ENCODE peak calls at places on chromosomes 3 and 15, in four cellular contexts. One of them, this sample, is unnamed.

GRCh38 chr3:121399820-121400219 is 146.0 kb downstream of the POLQ start:
- DNase-seq in mammary epithelial cell: no peak
- DNase-seq in fibroblast of lung: no peak
- DNase-seq in Peyer's patch: no peak
- DNase-seq in this sample: no peak

GRCh38 chr15:67783303-67783702 is 42.0 kb upstream of the SKOR1 start:
- DNase-seq in mammary epithelial cell: no peak
- DNase-seq in fibroblast of lung: no peak
- DNase-seq in Peyer's patch: peak; percentile 78
- DNase-seq in this sample: no peak

GRCh38 chr15:89998141-89998661 is 2.9 kb upstream of the ZNF710 start:
- DNase-seq in Peyer's patch: no peak
- DNase-seq in mammary epithelial cell: peak; percentile 81
- DNase-seq in fibroblast of lung: peak; percentile 63
- DNase-seq in this sample: no peak

GRCh38 chr3:170603770-170604510 is 18.1 kb upstream of the SLC7A14 start:
- DNase-seq in Peyer's patch: no peak
- DNase-seq in fibroblast of lung: no peak
- DNase-seq in mammary epithelial cell: no peak
- DNase-seq in this sample: peak; percentile 6

GRCh38 chr15:44811347-44811746 is 75.0 kb downstream of the TRIM69 start:
- DNase-seq in Peyer's patch: no peak
- DNase-seq in fibroblast of lung: no peak
- DNase-seq in mammary epithelial cell: peak; percentile 29
- DNase-seq in this sample: no peak

GRCh38 chr3:153399636-153400035 is 237.6 kb downstream of the RAP2B start:
- DNase-seq in Peyer's patch: no peak
- DNase-seq in fibroblast of lung: no peak
- DNase-seq in mammary epithelial cell: no peak
- DNase-seq in this sample: no peak

GRCh38 chr15:79897701-79898113 is 893 bp upstream of the MTHFS start:
- DNase-seq in fibroblast of lung: no peak
- DNase-seq in Peyer's patch: no peak
- DNase-seq in mammary epithelial cell: no peak
- DNase-seq in this sample: no peak

GRCh38 chr3:72887723-72888545 is at the start of gene GXYLT2:
- DNase-seq in mammary epithelial cell: peak; percentile 64
- DNase-seq in fibroblast of lung: peak; percentile 81
- DNase-seq in Peyer's patch: peak; percentile 18
- DNase-seq in this sample: peak; percentile 76

GRCh38 chr3:64260391-64260790 is 35.1 kb upstream of the PRICKLE2 start:
- DNase-seq in mammary epithelial cell: no peak
- DNase-seq in Peyer's patch: no peak
- DNase-seq in fibroblast of lung: peak; percentile 20
- DNase-seq in this sample: no peak

GRCh38 chr3:21638488-21638887 is 112.5 kb downstream of the ZNF385D start:
- DNase-seq in fibroblast of lung: no peak
- DNase-seq in mammary epithelial cell: no peak
- DNase-seq in Peyer's patch: no peak
- DNase-seq in this sample: no peak

GRCh38 chr15:94412979-94413741 is 181.8 kb downstream of the MCTP2 start:
- DNase-seq in Peyer's patch: no peak
- DNase-seq in mammary epithelial cell: no peak
- DNase-seq in fibroblast of lung: peak; percentile 4
- DNase-seq in this sample: peak; percentile 51

GRCh38 chr3:51942603-51943450 is 664 bp downstream of the PARP3 start:
- DNase-seq in Peyer's patch: peak; percentile 66
- DNase-seq in fibroblast of lung: peak; percentile 48
- DNase-seq in mammary epithelial cell: peak; percentile 48
- DNase-seq in this sample: no peak

GRCh38 chr15:68154923-68155559 is 50.1 kb downstream of the CALML4 start:
- DNase-seq in Peyer's patch: no peak
- DNase-seq in fibroblast of lung: peak; percentile 56
- DNase-seq in mammary epithelial cell: peak; percentile 42
- DNase-seq in this sample: peak; percentile 79

GRCh38 chr3:58623961-58624360 is 42.6 kb downstream of the FAM3D start:
- DNase-seq in mammary epithelial cell: no peak
- DNase-seq in fibroblast of lung: peak; percentile 20
- DNase-seq in Peyer's patch: no peak
- DNase-seq in this sample: no peak

GRCh38 chr3:14431928-14432834 is 29.8 kb downstream of the SLC6A6 start:
- DNase-seq in Peyer's patch: peak; percentile 96
- DNase-seq in fibroblast of lung: peak; percentile 84
- DNase-seq in mammary epithelial cell: peak; percentile 81
- DNase-seq in this sample: peak; percentile 95
- H3K27ac ChIP-seq in Peyer's patch: peak overlapping the region; percentile 72
- H3K27ac ChIP-seq in fibroblast of lung: peak overlapping the region; percentile 61
- H3K27ac ChIP-seq in mammary epithelial cell: peak overlapping the region; percentile 8
- H3K27ac ChIP-seq in this sample: peak overlapping the region; percentile 68

GRCh38 chr3:18426597-18426996 is 1.5 kb upstream of the SATB1 start:
- DNase-seq in fibroblast of lung: no peak
- DNase-seq in Peyer's patch: no peak
- DNase-seq in mammary epithelial cell: no peak
- DNase-seq in this sample: no peak

GRCh38 chr3:18424862-18425640 is at the start of gene SATB1:
- DNase-seq in fibroblast of lung: peak; percentile 68
- DNase-seq in mammary epithelial cell: peak; percentile 45
- DNase-seq in Peyer's patch: peak; percentile 75
- DNase-seq in this sample: peak; percentile 73

GRCh38 chr3:18428036-18428435 is 2.9 kb upstream of the SATB1 start:
- DNase-seq in fibroblast of lung: no peak
- DNase-seq in Peyer's patch: no peak
- DNase-seq in mammary epithelial cell: no peak
- DNase-seq in this sample: no peak

GRCh38 chr3:18424213-18424861 is 802 bp downstream of the SATB1 start:
- DNase-seq in Peyer's patch: peak; percentile 23
- DNase-seq in mammary epithelial cell: no peak
- DNase-seq in fibroblast of lung: no peak
- DNase-seq in this sample: peak; percentile 7

DNA sequence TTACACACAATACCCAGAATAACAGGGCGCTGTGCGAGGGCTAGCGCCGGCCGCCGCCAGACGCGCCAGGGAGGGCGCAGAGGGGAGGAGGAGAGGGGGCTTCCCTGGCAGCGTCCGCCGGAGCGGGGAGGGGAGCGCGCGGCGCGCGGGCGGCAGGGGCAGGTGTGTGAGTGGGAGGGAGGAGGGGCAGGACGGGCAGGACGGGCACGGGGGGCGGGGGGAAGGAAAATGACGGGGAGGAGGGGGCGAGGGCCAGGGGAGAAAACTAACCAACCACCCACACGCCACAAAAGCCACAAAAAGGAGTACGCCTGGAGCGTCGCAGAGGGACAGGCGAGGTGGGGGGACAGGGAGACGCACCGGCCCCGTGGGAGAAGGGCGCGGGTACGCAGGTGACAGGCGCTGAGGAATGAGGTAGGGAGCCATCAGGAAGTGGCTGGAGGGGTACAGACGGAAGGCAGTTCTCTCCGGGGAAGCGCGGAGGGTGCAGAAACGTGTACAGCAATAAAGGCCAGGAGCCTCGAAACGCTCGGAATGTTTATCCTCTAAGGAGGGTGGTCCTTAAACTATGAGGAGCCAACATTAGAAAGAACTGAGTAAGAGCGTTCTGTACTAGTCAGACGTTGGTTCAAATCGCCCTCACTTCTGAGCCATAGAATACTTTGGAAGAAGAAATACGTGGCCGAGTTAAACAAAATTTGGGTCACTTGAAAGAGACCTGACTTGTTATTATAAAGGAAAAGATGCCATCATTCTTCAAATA is 683 bp upstream of the SATB1 start:
- DNase-seq in fibroblast of lung: no peak
- DNase-seq in Peyer's patch: peak; percentile 65
- DNase-seq in mammary epithelial cell: no peak
- DNase-seq in this sample: no peak
- H3K27ac ChIP-seq in fibroblast of lung: no peak overlapping the region
- H3K27ac ChIP-seq in Peyer's patch: peak overlapping the region; percentile 93
- H3K27ac ChIP-seq in mammary epithelial cell: no peak overlapping the region
- H3K27ac ChIP-seq in this sample: no peak overlapping the region

GRCh38 chr3:50539356-50539838 is 28.1 kb downstream of the C3orf18 start:
- DNase-seq in Peyer's patch: no peak
- DNase-seq in mammary epithelial cell: no peak
- DNase-seq in fibroblast of lung: no peak
- DNase-seq in this sample: no peak
- H3K27ac ChIP-seq in Peyer's patch: no peak overlapping the region
- H3K27ac ChIP-seq in mammary epithelial cell: no peak overlapping the region
- H3K27ac ChIP-seq in fibroblast of lung: no peak overlapping the region
- H3K27ac ChIP-seq in this sample: no peak overlapping the region

GRCh38 chr3:99317196-99317595 is 321.2 kb upstream of the COL8A1 start:
- DNase-seq in fibroblast of lung: no peak
- DNase-seq in Peyer's patch: no peak
- DNase-seq in mammary epithelial cell: no peak
- DNase-seq in this sample: no peak

GRCh38 chr3:99322551-99322950 is 315.8 kb upstream of the COL8A1 start:
- DNase-seq in mammary epithelial cell: no peak
- DNase-seq in fibroblast of lung: no peak
- DNase-seq in Peyer's patch: no peak
- DNase-seq in this sample: no peak

GRCh38 chr3:99319961-99320360 is 318.4 kb upstream of the COL8A1 start:
- DNase-seq in fibroblast of lung: peak; percentile 95
- DNase-seq in mammary epithelial cell: peak; percentile 35
- DNase-seq in Peyer's patch: no peak
- DNase-seq in this sample: no peak

GRCh38 chr3:99321261-99321660 is 317.1 kb upstream of the COL8A1 start:
- DNase-seq in fibroblast of lung: no peak
- DNase-seq in mammary epithelial cell: no peak
- DNase-seq in Peyer's patch: no peak
- DNase-seq in this sample: no peak

GRCh38 chr3:99319450-99319849 is 318.9 kb upstream of the COL8A1 start:
- DNase-seq in mammary epithelial cell: no peak
- DNase-seq in fibroblast of lung: peak; percentile 39
- DNase-seq in Peyer's patch: no peak
- DNase-seq in this sample: peak; percentile 42
- H3K27ac ChIP-seq in mammary epithelial cell: no peak overlapping the region
- H3K27ac ChIP-seq in fibroblast of lung: peak overlapping the region; percentile 46
- H3K27ac ChIP-seq in Peyer's patch: no peak overlapping the region
- H3K27ac ChIP-seq in this sample: peak overlapping the region; percentile 28

GRCh38 chr15:51374131-51374530 is 32.7 kb downstream of the GLDN start:
- DNase-seq in fibroblast of lung: no peak
- DNase-seq in mammary epithelial cell: no peak
- DNase-seq in Peyer's patch: no peak
- DNase-seq in this sample: no peak
- H3K27ac ChIP-seq in fibroblast of lung: no peak overlapping the region
- H3K27ac ChIP-seq in mammary epithelial cell: no peak overlapping the region
- H3K27ac ChIP-seq in Peyer's patch: no peak overlapping the region
- H3K27ac ChIP-seq in this sample: no peak overlapping the region

DNA sequence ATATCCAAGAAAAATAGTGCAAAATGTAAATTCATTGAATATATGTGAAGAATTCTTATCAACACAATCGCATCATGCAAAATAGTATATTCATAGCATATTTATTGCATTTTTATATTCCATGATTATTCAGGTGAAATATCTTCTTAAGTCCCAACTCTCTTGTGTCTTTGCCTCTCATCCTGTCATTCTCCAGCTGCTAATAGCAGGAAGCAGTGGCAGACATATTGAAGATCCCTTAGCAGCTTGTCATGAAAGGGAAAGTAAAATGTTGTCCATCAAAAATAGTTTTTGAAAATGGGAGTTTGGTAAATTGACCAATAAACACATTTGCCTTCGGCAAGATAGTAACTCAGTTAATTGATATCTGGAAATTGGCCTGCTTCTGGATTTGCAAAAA is 265.3 kb upstream of the TGFBR2 start:
- DNase-seq in fibroblast of lung: no peak
- DNase-seq in Peyer's patch: no peak
- DNase-seq in mammary epithelial cell: no peak
- DNase-seq in this sample: no peak
- H3K27ac ChIP-seq in fibroblast of lung: no peak overlapping the region
- H3K27ac ChIP-seq in Peyer's patch: no peak overlapping the region
- H3K27ac ChIP-seq in mammary epithelial cell: peak overlapping the region; percentile 96
- H3K27ac ChIP-seq in this sample: no peak overlapping the region

GRCh38 chr3:61649381-61650170 is 88.2 kb downstream of the PTPRG start:
- DNase-seq in fibroblast of lung: no peak
- DNase-seq in mammary epithelial cell: no peak
- DNase-seq in Peyer's patch: no peak
- DNase-seq in this sample: peak; percentile 12
- H3K27ac ChIP-seq in fibroblast of lung: no peak overlapping the region
- H3K27ac ChIP-seq in mammary epithelial cell: no peak overlapping the region
- H3K27ac ChIP-seq in Peyer's patch: no peak overlapping the region
- H3K27ac ChIP-seq in this sample: no peak overlapping the region

GRCh38 chr3:49294343-49294742 is 17.3 kb upstream of the C3orf62 start:
- DNase-seq in mammary epithelial cell: no peak
- DNase-seq in Peyer's patch: no peak
- DNase-seq in fibroblast of lung: no peak
- DNase-seq in this sample: no peak

GRCh38 chr3:49295489-49296058 is 18.5 kb upstream of the C3orf62 start:
- DNase-seq in fibroblast of lung: peak; percentile 20
- DNase-seq in mammary epithelial cell: no peak
- DNase-seq in Peyer's patch: no peak
- DNase-seq in this sample: peak; percentile 37

GRCh38 chr3:49298511-49298910 is 21.5 kb upstream of the C3orf62 start:
- DNase-seq in Peyer's patch: no peak
- DNase-seq in mammary epithelial cell: no peak
- DNase-seq in fibroblast of lung: no peak
- DNase-seq in this sample: no peak

GRCh38 chr3:49300595-49300994 is 23.6 kb upstream of the C3orf62 start:
- DNase-seq in fibroblast of lung: no peak
- DNase-seq in Peyer's patch: no peak
- DNase-seq in mammary epithelial cell: no peak
- DNase-seq in this sample: no peak

GRCh38 chr3:49296781-49297420 is 19.9 kb upstream of the C3orf62 start:
- DNase-seq in mammary epithelial cell: peak; percentile 82
- DNase-seq in fibroblast of lung: no peak
- DNase-seq in Peyer's patch: no peak
- DNase-seq in this sample: no peak
- H3K27ac ChIP-seq in mammary epithelial cell: peak overlapping the region; percentile 28
- H3K27ac ChIP-seq in fibroblast of lung: peak overlapping the region; percentile 8
- H3K27ac ChIP-seq in Peyer's patch: peak overlapping the region; percentile 20
- H3K27ac ChIP-seq in this sample: no peak overlapping the region

GRCh38 chr3:33054100-33055097 is 42.5 kb downstream of the GLB1 start:
- DNase-seq in fibroblast of lung: no peak
- DNase-seq in Peyer's patch: no peak
- DNase-seq in mammary epithelial cell: no peak
- DNase-seq in this sample: no peak
- H3K27ac ChIP-seq in fibroblast of lung: no peak overlapping the region
- H3K27ac ChIP-seq in Peyer's patch: peak overlapping the region; percentile 64
- H3K27ac ChIP-seq in mammary epithelial cell: no peak overlapping the region
- H3K27ac ChIP-seq in this sample: no peak overlapping the region